ENCODE peak calls at places on chromosomes 16 and 17, in ten cellular contexts. D is foreskin fibroblast; F is tibial artery; Z is mesothelial cell of epicardium; C is GM13976; J is Calu3; H is gastrocnemius medialis; V is GM13977; W is AG04449; E is CD4-positive, alpha-beta T cell. L is an unnamed sample.

GRCh38 chr16:24610421-24610765 is 71.0 kb downstream of the RBBP6 start:
- DNase-seq in D (peak; percentile 16), F (no peak), Z (no peak), C (peak; percentile 29), J (peak; percentile 32), H (no peak), V (no peak), W (no peak), E (no peak), L (no peak)

GRCh38 chr17:42743595-42744282 is 1.1 kb downstream of the EZH1 start:
- DNase-seq in D (no peak), F (no peak), Z (no peak), C (no peak), J (peak; percentile 32), H (no peak), V (no peak), W (no peak), E (no peak), L (no peak)

GRCh38 chr16:61792194-61792904 is 243.9 kb downstream of the CDH8 start:
- DNase-seq in D (peak; percentile 61), F (no peak), Z (no peak), C (no peak), J (no peak), H (no peak), V (no peak), W (peak; percentile 97), E (no peak), L (peak; percentile 66)

GRCh38 chr17:18949566-18949965 is 2.4 kb upstream of the SLC5A10 start:
- DNase-seq in D (no peak), F (no peak), Z (no peak), C (no peak), J (no peak), H (no peak), V (no peak), W (no peak), E (no peak), L (no peak)

GRCh38 chr17:31581022-31581483 is 189.6 kb downstream of the RAB11FIP4 start:
- DNase-seq in D (peak; percentile 75), F (peak; percentile 74), Z (no peak), C (no peak), J (peak; percentile 87), H (peak; percentile 41), V (no peak), W (no peak), E (no peak), L (peak; percentile 83)

GRCh38 chr17:29115906-29116651 is 64.1 kb downstream of the MYO18A start:
- DNase-seq in D (peak; percentile 59), F (no peak), Z (no peak), C (peak; percentile 68), J (peak; percentile 47), H (no peak), V (peak; percentile 59), W (no peak), E (peak; percentile 9), L (peak; percentile 67)

GRCh38 chr16:61237804-61238485 is 798.3 kb downstream of the CDH8 start:
- DNase-seq in D (no peak), F (no peak), Z (no peak), C (no peak), J (no peak), H (no peak), V (no peak), W (no peak), E (no peak), L (no peak)

GRCh38 chr16:53121666-53122065 is 66.9 kb downstream of the CHD9 start:
- DNase-seq in D (no peak), F (no peak), Z (no peak), C (no peak), J (no peak), H (no peak), V (no peak), W (no peak), E (no peak), L (no peak)

GRCh38 chr17:66986659-66987058 is 22.2 kb downstream of the CACNG4 start:
- DNase-seq in D (no peak), F (no peak), Z (no peak), C (no peak), J (no peak), H (no peak), V (no peak), W (no peak), E (no peak), L (no peak)

GRCh38 chr16:70467608-70468007 is 13.2 kb downstream of the FCSK start:
- DNase-seq in D (no peak), F (no peak), Z (no peak), C (no peak), J (no peak), H (peak; percentile 48), V (no peak), W (no peak), E (no peak), L (no peak)

GRCh38 chr16:70468776-70469525 is 14.6 kb downstream of the FCSK start:
- DNase-seq in D (no peak), F (no peak), Z (no peak), C (peak; percentile 22), J (no peak), H (no peak), V (no peak), W (no peak), E (no peak), L (no peak)

GRCh38 chr16:70466812-70467090 is 12.4 kb downstream of the FCSK start:
- DNase-seq in D (no peak), F (no peak), Z (no peak), C (no peak), J (no peak), H (no peak), V (no peak), W (no peak), E (no peak), L (no peak)

GRCh38 chr16:70465999-70466811 is 11.8 kb downstream of the FCSK start:
- DNase-seq in D (no peak), F (no peak), Z (no peak), C (no peak), J (no peak), H (no peak), V (no peak), W (no peak), E (no peak), L (no peak)

GRCh38 chr16:70467113-70467512 is 12.7 kb downstream of the FCSK start:
- DNase-seq in D (no peak), F (no peak), Z (no peak), C (no peak), J (no peak), H (no peak), V (no peak), W (no peak), E (no peak), L (no peak)
- TF ChIP-seq CTCF in D (no peak), F (no peak), Z (no peak), C (peak; percentile 9), J (no peak), H (no peak), V (no peak), W (no peak), E (no peak), L (no peak)

GRCh38 chr17:79019631-79020584 is 4.1 kb upstream of the C1QTNF1 start:
- DNase-seq in D (peak; percentile 66), F (peak; percentile 91), Z (no peak), C (peak; percentile 62), J (peak; percentile 65), H (peak; percentile 68), V (no peak), W (no peak), E (peak; percentile 36), L (peak; percentile 70)
- TF ChIP-seq CTCF in D (peak; percentile 75), F (peak; percentile 87), Z (peak; percentile 54), C (peak; percentile 50), J (peak; percentile 60), H (peak; percentile 68), V (peak; percentile 51), W (peak; percentile 35), E (peak; percentile 67), L (peak; percentile 93)

GRCh38 chr16:35431829-35432663 is 1972.6 kb downstream of the TP53TG3F start:
- DNase-seq in D (no peak), F (no peak), Z (no peak), C (no peak), J (peak; percentile 9), H (no peak), V (no peak), W (no peak), E (no peak), L (no peak)
- TF ChIP-seq CTCF in D (peak; percentile 16), F (no peak), Z (peak; percentile 56), C (peak; percentile 37), J (peak; percentile 65), H (peak; percentile 59), V (peak; percentile 69), W (peak; percentile 3), E (no peak), L (peak; percentile 76)

DNA sequence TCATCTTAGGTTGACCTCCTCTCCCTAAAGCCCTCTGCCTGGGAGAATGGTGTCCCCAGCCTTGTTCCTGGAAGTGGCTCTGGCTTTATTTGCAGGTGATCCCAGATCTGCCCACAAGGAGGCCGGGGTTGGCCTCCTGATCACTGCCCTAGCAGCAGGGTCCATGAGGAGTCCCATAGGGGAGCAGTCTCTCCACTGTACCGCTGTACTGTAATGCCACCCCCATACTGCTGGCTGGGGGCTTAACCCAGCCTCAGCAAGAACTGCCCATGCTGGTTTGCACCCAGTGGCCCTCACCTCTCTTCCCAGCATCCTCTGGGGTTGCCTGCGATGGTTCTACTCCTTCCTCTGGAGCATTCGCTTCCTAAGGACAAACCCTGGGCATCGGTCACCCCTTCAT is 39.1 kb downstream of the PSME3IP1 start:
- DNase-seq in D (no peak), F (no peak), Z (no peak), C (no peak), J (peak; percentile 43), H (no peak), V (no peak), W (no peak), E (no peak), L (no peak)
- TF ChIP-seq CTCF in D (no peak), F (no peak), Z (peak; percentile 15), C (no peak), J (peak; percentile 29), H (no peak), V (no peak), W (no peak), E (no peak), L (peak; percentile 62)

DNA sequence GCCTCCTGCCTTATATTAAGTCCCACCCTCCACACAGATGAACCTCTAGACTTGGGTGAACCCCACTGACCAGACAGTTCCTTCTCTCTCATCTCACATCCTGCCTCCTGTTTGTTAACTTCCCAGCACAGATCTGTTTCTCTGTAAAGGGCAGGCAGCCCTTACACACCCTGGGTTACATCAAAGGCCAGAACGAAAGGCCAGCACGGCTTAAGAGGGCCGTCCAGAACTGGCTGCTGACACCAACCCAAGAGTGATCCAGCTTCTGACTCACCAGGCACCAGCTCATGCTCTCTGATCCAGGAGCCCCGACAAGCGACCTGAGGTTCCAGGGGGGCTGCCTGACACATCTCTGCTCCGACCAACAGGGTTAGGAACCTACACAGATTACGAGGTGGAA is 86.9 kb downstream of the MRM3 start:
- DNase-seq in D (peak; percentile 86), F (peak; percentile 88), Z (no peak), C (no peak), J (no peak), H (peak; percentile 97), V (no peak), W (no peak), E (no peak), L (peak; percentile 76)
- TF ChIP-seq CTCF in D (no peak), F (no peak), Z (no peak), C (no peak), J (no peak), H (no peak), V (no peak), W (no peak), E (no peak), L (no peak)

GRCh38 chr16:71540-72341 is 690 bp downstream of the RHBDF1 start:
- DNase-seq in D (peak; percentile 75), F (peak; percentile 91), Z (peak; percentile 59), C (no peak), J (peak; percentile 86), H (peak; percentile 65), V (no peak), W (no peak), E (no peak), L (peak; percentile 70)
- TF ChIP-seq CTCF in D (no peak), F (peak; percentile 35), Z (no peak), C (no peak), J (no peak), H (peak; percentile 29), V (no peak), W (peak; percentile 3), E (no peak), L (peak; percentile 18)